ENCODE peak calls at places on chromosomes 11 and 22, in eight cellular contexts. R is OCI-LY7; X is hepatocyte; Y is aorta; M is body of pancreas; L is naive thymus-derived CD4-positive, alpha-beta T cell; K is IMR-90; J is PC-3. O is an unnamed sample. For H3K36me3, the result is how much of the 10 kb centered on the place peaks cover.

GRCh38 chr11:23540101-23540561 is 679.9 kb upstream of the CCDC179 start:
- DNase-seq in R (peak), X (peak), Y (no peak), M (peak), L (no peak), K (peak), J (peak), O (peak)

GRCh38 chr11:11571893-11572292 is 49.9 kb downstream of the GALNT18 start:
- DNase-seq in R (no peak), X (no peak), Y (no peak), M (no peak), L (no peak), K (no peak), J (no peak), O (no peak)

GRCh38 chr11:13008625-13009475 is at the start of gene RASSF10:
- DNase-seq in R (no peak), X (peak), Y (peak), M (peak), L (no peak), K (no peak), J (no peak), O (peak)

GRCh38 chr11:65555693-65556231 is 2.4 kb downstream of the LTBP3 start:
- DNase-seq in R (no peak), X (peak), Y (peak), M (peak), L (no peak), K (peak), J (peak), O (no peak)

GRCh38 chr11:58829736-58830135 is 14.8 kb downstream of the GLYATL2 start:
- DNase-seq in R (no peak), X (no peak), Y (no peak), M (no peak), L (no peak), K (peak), J (peak), O (no peak)

GRCh38 chr11:67544591-67545242 is 21.5 kb upstream of the CABP2 start:
- DNase-seq in R (no peak), X (no peak), Y (no peak), M (no peak), L (no peak), K (no peak), J (no peak), O (peak)

GRCh38 chr11:113796663-113797259 is 17.2 kb downstream of the CLDN25 start:
- DNase-seq in R (peak), X (peak), Y (no peak), M (peak), L (no peak), K (peak), J (peak), O (peak)

GRCh38 chr11:82906236-82906635 is 4.7 kb downstream of the DDIAS start:
- DNase-seq in R (peak), X (peak), Y (no peak), M (no peak), L (no peak), K (peak), J (peak), O (peak)

GRCh38 chr11:9280655-9281301 is 15.6 kb upstream of the DENND5A start:
- DNase-seq in R (peak), X (no peak), Y (no peak), M (peak), L (no peak), K (peak), J (peak), O (peak)

GRCh38 chr11:57116654-57117053 is 65.1 kb upstream of the LRRC55 start:
- DNase-seq in R (peak), X (peak), Y (no peak), M (peak), L (no peak), K (peak), J (peak), O (peak)

DNA sequence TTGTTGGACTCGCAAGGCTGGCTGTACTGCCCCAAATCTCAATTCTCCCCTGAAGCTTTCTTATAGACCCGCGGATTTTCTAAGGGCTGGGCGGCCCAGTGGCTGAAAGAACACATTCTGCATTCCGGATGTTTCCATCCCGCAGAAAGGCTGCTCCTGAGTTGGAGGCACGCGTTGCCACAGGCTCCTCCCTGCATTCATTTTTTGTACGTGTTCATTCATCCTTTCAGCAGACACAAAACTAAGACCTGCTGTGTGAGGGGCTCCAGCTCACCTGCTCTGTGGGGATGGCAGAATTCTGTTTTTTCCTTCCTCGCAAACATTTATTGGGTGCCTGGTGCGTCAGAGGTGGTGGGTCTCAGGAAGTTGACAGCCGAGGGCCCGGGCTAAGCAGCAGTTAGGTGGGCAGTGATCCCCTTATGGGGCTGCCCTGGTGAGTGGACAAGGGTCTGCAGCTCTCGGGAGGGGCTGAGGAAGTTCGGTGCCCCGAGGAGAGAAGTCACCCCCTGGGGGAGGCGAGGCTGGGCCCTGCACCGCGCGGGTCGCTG is 23.7 kb downstream of the SHANK3 start:
- DNase-seq in R (no peak), X (no peak), Y (no peak), M (no peak), L (no peak), K (no peak), J (no peak), O (no peak)
- H3K4me3 ChIP-seq in R (no peak), X (no peak), Y (no peak), M (no peak), L (no peak), K (no peak), J (no peak), O (no peak)

GRCh38 chr11:73398132-73398526 is 21.9 kb downstream of the RELT start:
- DNase-seq in R (no peak), X (no peak), Y (peak), M (no peak), L (no peak), K (no peak), J (no peak), O (no peak)
- H3K36me3 ChIP-seq in R (under half), X (under half), Y (under half), M (under half), L (under half), K (under half), J (under half), O (under half)

DNA sequence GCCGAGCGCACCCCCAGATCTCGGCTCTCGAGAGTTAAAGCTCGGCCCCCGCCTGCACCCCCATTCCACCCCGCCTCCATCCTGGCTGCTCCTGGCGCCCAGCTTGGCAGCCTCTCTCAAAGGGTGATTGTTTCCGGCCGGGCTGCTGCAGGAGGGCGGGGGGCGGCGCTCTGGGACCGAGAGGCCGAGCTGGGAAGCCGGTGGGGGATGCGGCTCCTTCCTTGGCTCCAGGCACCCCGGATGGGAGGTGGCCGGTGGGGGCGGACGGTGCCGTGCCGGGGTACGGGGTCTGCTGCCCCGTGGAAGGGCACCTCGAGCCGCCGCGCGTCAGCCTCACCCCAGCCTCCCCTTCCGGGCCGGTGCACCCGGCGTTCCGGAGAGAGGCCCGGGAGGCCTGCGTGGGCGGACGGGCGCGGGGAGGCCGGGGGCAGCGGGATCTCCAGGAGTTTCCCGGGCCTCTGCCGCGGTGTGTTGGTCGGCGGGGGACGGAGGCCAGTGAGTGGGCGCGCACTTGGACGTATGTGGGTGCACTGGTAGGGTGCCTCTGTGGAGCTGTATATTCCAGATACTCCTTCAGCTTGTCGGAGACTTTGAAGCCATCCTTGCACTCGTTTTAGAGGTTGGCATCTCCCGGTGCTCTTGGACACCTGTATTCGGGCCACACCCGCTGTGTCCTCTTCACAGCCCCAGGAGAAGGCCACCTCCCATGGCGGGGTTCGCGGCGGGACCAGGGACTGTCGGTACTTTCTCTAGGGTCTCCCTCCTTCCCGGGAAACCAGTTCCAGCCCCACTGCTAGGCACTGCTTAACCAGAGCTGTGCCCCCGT is 679 bp upstream of the B3GAT1 start:
- DNase-seq in R (no peak), X (peak), Y (peak), M (peak), L (no peak), K (no peak), J (no peak), O (no peak)
- H3K27ac ChIP-seq in R (no peak), X (no peak), Y (no peak), M (no peak), L (no peak), K (no peak), J (no peak), O (no peak)

DNA sequence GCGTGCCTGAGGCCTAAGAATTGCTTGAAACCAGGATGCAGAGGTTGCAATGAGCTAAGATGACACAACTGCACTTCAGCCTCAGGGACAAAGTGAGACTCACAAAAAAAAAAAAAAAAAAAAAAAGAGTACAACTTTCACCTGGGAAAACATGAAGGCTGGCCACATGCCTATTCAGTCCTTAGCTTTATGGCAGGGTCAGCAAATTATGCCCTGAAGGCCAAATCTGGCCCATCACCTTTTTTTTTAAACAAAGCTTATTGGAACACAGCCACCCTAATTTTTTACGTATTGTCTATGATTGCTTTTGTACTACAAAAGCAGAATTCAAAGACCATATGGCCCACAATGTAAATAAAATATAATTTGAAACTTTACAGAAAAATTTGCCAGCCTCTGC is 8.2 kb downstream of the FSHB start:
- DNase-seq in R (no peak), X (no peak), Y (no peak), M (no peak), L (no peak), K (no peak), J (no peak), O (no peak)
- H3K4me3 ChIP-seq in R (no peak), X (no peak), Y (no peak), M (no peak), L (no peak), K (no peak), J (no peak), O (no peak)

DNA sequence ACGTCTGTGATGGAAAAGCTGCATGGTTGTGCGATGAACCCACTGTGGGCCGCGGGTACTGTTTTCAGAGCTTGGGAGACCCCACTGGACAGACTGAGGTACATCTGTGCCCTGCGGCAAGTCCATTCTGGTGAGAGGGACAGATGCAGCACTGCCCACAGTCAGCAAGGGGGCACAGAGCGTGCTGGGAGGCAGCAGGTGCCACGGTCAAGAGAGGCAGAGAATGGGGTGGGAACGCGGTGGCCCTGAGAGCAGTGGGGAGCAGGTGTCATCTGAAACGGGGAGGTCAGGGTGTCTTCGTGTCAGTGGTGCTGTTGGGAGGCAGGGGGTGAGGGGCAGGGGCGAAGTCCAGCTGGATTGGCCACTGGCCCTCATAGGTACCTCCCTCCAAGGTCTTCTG is 32.0 kb downstream of the TBC1D22A start:
- DNase-seq in R (no peak), X (no peak), Y (peak), M (no peak), L (no peak), K (no peak), J (no peak), O (no peak)
- H3K36me3 ChIP-seq in R (half or more), X (under half), Y (under half), M (under half), L (under half), K (under half), J (under half), O (under half)

GRCh38 chr22:39232806-39233735 is 11.7 kb downstream of the PDGFB start:
- DNase-seq in R (no peak), X (no peak), Y (no peak), M (no peak), L (no peak), K (no peak), J (no peak), O (no peak)
- H3K27ac ChIP-seq in R (no peak), X (no peak), Y (no peak), M (no peak), L (no peak), K (no peak), J (no peak), O (no peak)

DNA sequence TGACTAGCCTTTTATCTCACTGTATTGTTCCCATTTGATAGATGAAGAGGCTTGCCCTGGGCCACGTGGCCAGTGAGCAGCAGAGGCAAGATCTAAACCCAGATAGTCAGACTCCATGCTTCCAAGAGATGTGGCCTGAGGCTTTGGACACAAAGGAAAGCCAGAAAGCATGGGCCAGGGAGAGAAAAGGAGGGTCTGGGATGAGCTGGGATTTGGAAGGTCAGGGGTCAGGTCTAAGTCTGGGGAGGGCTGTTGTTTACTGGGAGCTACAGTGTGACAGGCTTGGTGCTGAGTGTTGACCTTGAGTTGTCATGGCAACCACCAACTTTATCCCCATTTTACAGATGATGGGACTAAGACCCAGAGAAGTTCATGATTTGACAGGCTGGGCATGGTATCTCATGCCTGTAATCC is 2.1 kb downstream of the SLC35E4 start:
- DNase-seq in R (no peak), X (no peak), Y (no peak), M (no peak), L (no peak), K (no peak), J (no peak), O (no peak)
- H3K4me3 ChIP-seq in R (peak), X (no peak), Y (no peak), M (no peak), L (no peak), K (no peak), J (peak), O (no peak)

GRCh38 chr11:35305670-35306382 is 113.5 kb downstream of the SLC1A2 start:
- DNase-seq in R (peak), X (peak), Y (no peak), M (peak), L (no peak), K (peak), J (peak), O (peak)
- H3K36me3 ChIP-seq in R (under half), X (under half), Y (under half), M (under half), L (under half), K (under half), J (under half), O (under half)

GRCh38 chr11:73612601-73613137 is 14.8 kb upstream of the FAM168A start:
- DNase-seq in R (no peak), X (no peak), Y (no peak), M (no peak), L (no peak), K (peak), J (no peak), O (no peak)
- H3K27ac ChIP-seq in R (no peak), X (no peak), Y (no peak), M (no peak), L (no peak), K (no peak), J (no peak), O (no peak)

DNA sequence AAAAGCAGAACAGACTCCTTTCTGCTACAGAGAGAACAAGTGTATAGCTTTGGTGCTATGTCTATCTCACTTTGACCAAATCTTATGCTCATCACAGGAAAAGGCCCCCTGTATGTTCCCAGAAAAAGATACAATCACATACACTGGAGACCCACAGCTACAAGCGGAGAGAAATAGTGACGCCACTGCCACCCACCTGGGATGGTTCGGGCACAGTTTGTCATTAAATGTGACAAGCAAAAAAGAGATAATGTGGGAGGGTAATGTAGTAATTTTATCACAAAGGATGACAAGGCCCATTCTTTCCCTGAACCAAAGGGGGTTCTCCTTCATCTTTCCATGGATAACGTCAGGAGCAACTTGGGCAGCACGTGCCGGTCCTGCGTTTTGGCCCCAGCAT is 32.0 kb downstream of the THOC5 start:
- DNase-seq in R (no peak), X (no peak), Y (no peak), M (no peak), L (no peak), K (no peak), J (no peak), O (no peak)
- H3K4me3 ChIP-seq in R (no peak), X (no peak), Y (no peak), M (no peak), L (no peak), K (no peak), J (no peak), O (no peak)

O was measured in small intestine.